ENCODE peak calls at places on chromosomes 6 and 20, in five cellular contexts. G, F, H, D and I are unnamed samples.

GRCh38 chr6:142802124-142802523 is 142.9 kb downstream of the HIVEP2 start:
- DNase-seq in D (no peak), H (no peak), F (peak; percentile 59), G (peak; percentile 97), I (no peak)

GRCh38 chr6:166515072-166515810 is 71.2 kb downstream of the RAMACL start:
- DNase-seq in D (no peak), H (no peak), G (peak; percentile 84), F (peak; percentile 48), I (no peak)

GRCh38 chr20:45377191-45377775 is 842 bp downstream of the TP53TG5 start:
- DNase-seq in D (no peak), G (no peak), F (no peak), H (no peak), I (no peak)

GRCh38 chr20:62931464-62931863 is 5.2 kb upstream of the DIDO1 start:
- DNase-seq in F (no peak), H (no peak), G (no peak), D (no peak), I (no peak)

GRCh38 chr6:12423852-12424251 is 133.7 kb downstream of the EDN1 start:
- DNase-seq in D (no peak), H (no peak), G (peak; percentile 28), F (no peak), I (no peak)

GRCh38 chr6:163321717-163322116 is 92.8 kb upstream of the QKI start:
- DNase-seq in D (no peak), F (no peak), H (no peak), G (no peak), I (no peak)

GRCh38 chr6:118704911-118705310 is 53.5 kb upstream of the CEP85L start:
- DNase-seq in G (peak; percentile 43), F (no peak), H (no peak), D (no peak), I (no peak)

GRCh38 chr20:23125159-23125558 is 39.0 kb upstream of the CD93 start:
- DNase-seq in F (no peak), D (no peak), G (no peak), H (no peak), I (no peak)

GRCh38 chr20:57451759-57452661 is 60.8 kb downstream of the RBM38 start:
- DNase-seq in D (no peak), G (no peak), F (no peak), H (no peak), I (no peak)

GRCh38 chr20:1535420-1536175 is 21.9 kb downstream of the SIRPD start:
- DNase-seq in D (no peak), F (no peak), G (no peak), H (peak; percentile 14), I (no peak)

GRCh38 chr6:166466178-166467122 is 83.7 kb upstream of the MPC1 start:
- DNase-seq in G (peak; percentile 85), H (no peak), D (no peak), F (no peak), I (no peak)

GRCh38 chr6:79463721-79464120 is 73.5 kb downstream of the LCA5 start:
- DNase-seq in H (no peak), D (peak; percentile 21), F (no peak), G (no peak), I (no peak)

GRCh38 chr6:55886185-55886836 is 10.9 kb upstream of the BMP5 start:
- DNase-seq in G (peak; percentile 44), H (no peak), D (peak; percentile 25), F (no peak), I (no peak)

GRCh38 chr20:24616258-24617079 is 147.0 kb downstream of the SYNDIG1 start:
- DNase-seq in G (no peak), D (no peak), F (no peak), H (no peak), I (no peak)

GRCh38 chr6:112335736-112336135 is 11.4 kb upstream of the RFPL4B start:
- DNase-seq in F (no peak), D (no peak), G (no peak), H (no peak), I (no peak)

GRCh38 chr20:47400685-47401084 is 44.2 kb upstream of the ZMYND8 start:
- DNase-seq in H (no peak), F (no peak), G (no peak), D (no peak), I (no peak)

GRCh38 chr20:13922241-13922640 is 68.2 kb downstream of the SEL1L2 start:
- DNase-seq in G (no peak), D (no peak), H (no peak), F (no peak), I (no peak)

GRCh38 chr20:51665543-51666118 is 102.6 kb downstream of the ATP9A start:
- DNase-seq in G (no peak), D (no peak), F (no peak), H (no peak), I (no peak)

GRCh38 chr6:28125396-28125795 is 987 bp downstream of the ZSCAN16 start:
- DNase-seq in F (no peak), G (no peak), D (no peak), H (no peak), I (no peak)

GRCh38 chr6:27834879-27835549 is 77.2 kb downstream of the OR2B2 start:
- DNase-seq in G (no peak), F (no peak), H (no peak), D (no peak), I (no peak)

GRCh38 chr6:35496851-35497570 is at the start of gene TEAD3:
- DNase-seq in H (peak; percentile 64), D (peak; percentile 96), F (peak; percentile 63), G (peak; percentile 47), I (no peak)

GRCh38 chr6:129429953-129430352 is 280.0 kb downstream of the ARHGAP18 start:
- DNase-seq in F (no peak), H (no peak), D (no peak), G (no peak), I (no peak)

GRCh38 chr6:113458368-113459010 is 398.7 kb upstream of the MARCKS start:
- DNase-seq in H (no peak), D (no peak), G (no peak), F (no peak), I (no peak)

GRCh38 chr6:54085047-54085446 is 26.2 kb upstream of the MLIP start:
- DNase-seq in G (no peak), H (no peak), F (no peak), D (no peak), I (no peak)

GRCh38 chr6:109008537-109008950 is 86.1 kb downstream of the SESN1 start:
- DNase-seq in G (no peak), D (no peak), F (no peak), H (no peak), I (no peak)

GRCh38 chr6:40755749-40756452 is 168.7 kb upstream of the LRFN2 start:
- DNase-seq in F (no peak), H (no peak), G (peak; percentile 34), D (no peak), I (no peak)

GRCh38 chr6:56517155-56517745 is 125.4 kb downstream of the DST start:
- DNase-seq in F (no peak), H (no peak), D (no peak), G (no peak), I (no peak)

GRCh38 chr6:95095271-95095670 is 482.1 kb upstream of the MANEA start:
- DNase-seq in D (no peak), F (no peak), H (no peak), G (peak; percentile 36), I (no peak)

GRCh38 chr6:32082951-32083350 is 26.2 kb downstream of the TNXB start:
- DNase-seq in D (no peak), F (no peak), G (peak; percentile 35), H (peak; percentile 67), I (no peak)

GRCh38 chr20:60558491-60558890 is 600.3 kb downstream of the CDH26 start:
- DNase-seq in H (no peak), D (no peak), F (no peak), G (no peak), I (no peak)

GRCh38 chr6:21931641-21932335 is 338.2 kb downstream of the SOX4 start:
- DNase-seq in D (no peak), G (peak; percentile 71), F (no peak), H (no peak), I (no peak)

GRCh38 chr6:157981395-157982296 is at the start of gene SYNJ2:
- DNase-seq in G (peak; percentile 78), F (peak; percentile 67), H (peak; percentile 78), D (peak; percentile 89), I (no peak)
- TF ChIP-seq CTCF in G (peak; percentile 58), F (peak; percentile 61), H (peak; percentile 68), D (peak; percentile 58), I (peak; percentile 39)

DNA sequence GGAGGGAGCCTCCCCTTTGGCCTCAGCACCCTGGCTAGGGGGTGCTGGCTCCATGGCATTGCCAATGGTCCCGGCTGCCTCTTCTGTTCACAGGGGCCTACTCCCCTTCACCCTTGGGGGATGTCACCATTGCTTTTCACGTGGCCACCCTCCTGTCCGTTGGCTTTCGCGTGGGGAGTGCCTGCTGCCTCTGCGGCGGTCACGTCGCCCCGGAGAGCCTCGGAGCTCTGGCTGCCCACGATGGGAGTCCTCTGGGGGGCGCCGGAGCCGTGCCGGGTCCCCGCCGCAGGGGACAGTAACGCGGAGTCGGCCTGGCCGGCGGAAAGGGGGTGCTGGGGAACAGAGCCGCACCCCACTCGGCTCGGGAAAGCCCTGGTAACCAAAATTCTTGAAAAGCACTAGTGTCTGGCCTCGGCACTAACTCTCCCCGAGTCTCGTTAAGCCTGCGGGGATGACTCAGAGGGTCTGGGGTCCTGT is 661 bp upstream of the HEBP2 start:
- DNase-seq in G (no peak), H (peak; percentile 44), F (peak; percentile 25), D (peak; percentile 47), I (no peak)
- H3K4me3 ChIP-seq in G (peak overlapping the region; percentile 79), H (peak overlapping the region; percentile 84), F (peak overlapping the region; percentile 70), D (peak overlapping the region; percentile 76), I (peak overlapping the region; percentile 90)

GRCh38 chr20:17888044-17888443 is 80.5 kb downstream of the SNX5 start:
- DNase-seq in H (no peak), G (no peak), F (no peak), D (no peak), I (no peak)

GRCh38 chr20:17890330-17890729 is 78.3 kb downstream of the SNX5 start:
- DNase-seq in G (no peak), D (no peak), F (no peak), H (no peak), I (no peak)

GRCh38 chr20:17887331-17888030 is 81.1 kb downstream of the SNX5 start:
- DNase-seq in F (no peak), G (no peak), D (no peak), H (no peak), I (no peak)

GRCh38 chr20:17885544-17885943 is 83.0 kb downstream of the SNX5 start:
- DNase-seq in H (no peak), G (no peak), F (no peak), D (no peak), I (no peak)

GRCh38 chr20:17889226-17889625 is 79.4 kb downstream of the SNX5 start:
- DNase-seq in H (no peak), D (no peak), G (peak; percentile 58), F (no peak), I (no peak)
- TF ChIP-seq CTCF in H (no peak), D (no peak), G (peak; percentile 21), F (no peak), I (peak; percentile 2)

GRCh38 chr20:10715035-10715434 is 41.2 kb upstream of the JAG1 start:
- DNase-seq in F (peak; percentile 72), G (peak; percentile 70), H (no peak), D (no peak), I (no peak)

GRCh38 chr20:10713161-10713560 is 39.4 kb upstream of the JAG1 start:
- DNase-seq in F (no peak), D (no peak), H (no peak), G (no peak), I (no peak)

GRCh38 chr20:10711903-10712373 is 38.1 kb upstream of the JAG1 start:
- DNase-seq in D (no peak), H (no peak), F (no peak), G (no peak), I (no peak)

GRCh38 chr20:10716855-10717254 is 43.1 kb upstream of the JAG1 start:
- DNase-seq in D (no peak), G (peak; percentile 45), F (no peak), H (no peak), I (peak; percentile 50)

GRCh38 chr20:10714236-10714975 is 40.6 kb upstream of the JAG1 start:
- DNase-seq in D (no peak), H (no peak), G (no peak), F (no peak), I (no peak)
- H3K4me3 ChIP-seq in D (no peak overlapping the region), H (no peak overlapping the region), G (no peak overlapping the region), F (no peak overlapping the region), I (no peak overlapping the region)